ENCODE peak calls at places on chromosome 1, in six cellular contexts. L, J, E, A, V and Q are unnamed samples.

GRCh38 chr1:160083968-160084770 is 2.8 kb downstream of the KCNJ9 start:
- DNase-seq in L (peak; percentile 46), J (peak; percentile 82), E (peak; percentile 80), A (peak; percentile 87), V (no peak), Q (peak; percentile 72)

GRCh38 chr1:213053455-213053854 is 2.4 kb downstream of the RPS6KC1 start:
- DNase-seq in L (no peak), J (no peak), E (no peak), A (no peak), V (no peak), Q (no peak)

GRCh38 chr1:185156321-185156853 is 366 bp downstream of the TRMT1L start:
- DNase-seq in L (peak; percentile 60), J (peak; percentile 88), E (peak; percentile 48), A (no peak), V (no peak), Q (no peak)

GRCh38 chr1:245874942-245875580 is 632.0 kb downstream of the SMYD3 start:
- DNase-seq in L (peak; percentile 97), J (no peak), E (no peak), A (peak; percentile 93), V (no peak), Q (no peak)

GRCh38 chr1:202316186-202316585 is 25.6 kb downstream of the UBE2T start:
- DNase-seq in L (no peak), J (no peak), E (no peak), A (no peak), V (peak; percentile 10), Q (no peak)

GRCh38 chr1:19009126-19009881 is 52.8 kb upstream of the IFFO2 start:
- DNase-seq in L (peak; percentile 16), J (no peak), E (no peak), A (no peak), V (no peak), Q (no peak)

GRCh38 chr1:155219592-155220031 is 11.1 kb downstream of the MTX1 start:
- DNase-seq in L (no peak), J (no peak), E (peak; percentile 41), A (peak; percentile 50), V (no peak), Q (no peak)

GRCh38 chr1:44798481-44799365 is 1.5 kb upstream of the PLK3 start:
- DNase-seq in L (no peak), J (peak; percentile 65), E (no peak), A (no peak), V (peak; percentile 69), Q (no peak)

GRCh38 chr1:147654511-147654910 is 15.8 kb downstream of the ACP6 start:
- DNase-seq in L (no peak), J (no peak), E (no peak), A (no peak), V (no peak), Q (no peak)

GRCh38 chr1:3680488-3681230 is 28.3 kb downstream of the TP73 start:
- DNase-seq in L (no peak), J (no peak), E (no peak), A (no peak), V (no peak), Q (no peak)

GRCh38 chr1:19087737-19088594 is 122.1 kb downstream of the UBR4 start:
- DNase-seq in L (no peak), J (peak; percentile 49), E (no peak), A (no peak), V (peak; percentile 43), Q (no peak)

GRCh38 chr1:205775717-205776056 is 405 bp upstream of the RAB29 start:
- DNase-seq in L (peak; percentile 53), J (no peak), E (no peak), A (no peak), V (no peak), Q (no peak)

GRCh38 chr1:150507912-150508864 is at the start of gene ECM1:
- DNase-seq in L (peak; percentile 92), J (peak; percentile 80), E (no peak), A (peak; percentile 64), V (peak; percentile 76), Q (no peak)

GRCh38 chr1:5140136-5140535 is 485.7 kb downstream of the AJAP1 start:
- DNase-seq in L (no peak), J (no peak), E (no peak), A (no peak), V (no peak), Q (no peak)

GRCh38 chr1:116172666-116173065 is 61.5 kb downstream of the MAB21L3 start:
- DNase-seq in L (no peak), J (no peak), E (no peak), A (no peak), V (no peak), Q (no peak)

GRCh38 chr1:209839875-209840491 is 12.2 kb downstream of the UTP25 start:
- DNase-seq in L (peak; percentile 94), J (no peak), E (no peak), A (peak; percentile 68), V (no peak), Q (no peak)

GRCh38 chr1:67843335-67843734 is 10.1 kb upstream of the GNG12 start:
- DNase-seq in L (no peak), J (no peak), E (no peak), A (no peak), V (no peak), Q (no peak)

GRCh38 chr1:11180342-11180744 is 8.8 kb upstream of the ANGPTL7 start:
- DNase-seq in L (peak; percentile 83), J (no peak), E (no peak), A (no peak), V (no peak), Q (no peak)

GRCh38 chr1:111706921-111707320 is 32.3 kb downstream of the INKA2 start:
- DNase-seq in L (no peak), J (no peak), E (no peak), A (no peak), V (no peak), Q (no peak)

GRCh38 chr1:220189750-220190347 is 82.4 kb downstream of the RAB3GAP2 start:
- DNase-seq in L (peak; percentile 61), J (no peak), E (peak; percentile 27), A (peak; percentile 15), V (no peak), Q (no peak)

GRCh38 chr1:52669696-52670095 is 28.5 kb downstream of the COA7 start:
- DNase-seq in L (peak; percentile 78), J (no peak), E (no peak), A (no peak), V (no peak), Q (no peak)

GRCh38 chr1:206873603-206874188 is 8.3 kb downstream of the IL20 start:
- DNase-seq in L (no peak), J (no peak), E (no peak), A (no peak), V (no peak), Q (no peak)

GRCh38 chr1:206867261-206867660 is 1.8 kb downstream of the IL20 start:
- DNase-seq in L (no peak), J (no peak), E (no peak), A (no peak), V (no peak), Q (no peak)

GRCh38 chr1:206867716-206868115 is 2.3 kb downstream of the IL20 start:
- DNase-seq in L (peak; percentile 68), J (no peak), E (no peak), A (no peak), V (no peak), Q (no peak)

GRCh38 chr1:206875752-206876380 is 10.4 kb downstream of the IL20 start:
- DNase-seq in L (no peak), J (no peak), E (no peak), A (no peak), V (no peak), Q (no peak)

DNA sequence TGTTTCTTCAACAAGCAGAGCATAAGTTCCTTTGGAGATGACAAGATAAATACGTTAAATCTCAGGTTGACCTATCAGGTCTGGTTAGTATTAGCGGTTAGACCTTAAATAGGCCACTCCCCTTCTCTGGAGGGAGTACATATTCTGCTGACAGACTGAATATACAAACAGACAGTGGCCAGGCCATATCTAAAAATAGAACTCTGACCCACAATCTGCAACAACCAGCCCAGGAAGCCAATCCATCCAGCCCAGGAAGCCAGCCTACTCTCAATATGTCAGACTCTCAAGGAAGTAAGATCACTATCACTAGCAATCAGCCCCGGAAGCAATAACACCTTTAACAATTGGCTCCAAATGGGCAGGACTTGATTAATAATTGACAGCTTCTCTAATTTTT is 6.7 kb downstream of the IL20 start:
- DNase-seq in L (no peak), J (no peak), E (no peak), A (no peak), V (no peak), Q (no peak)
- H3K27me3 ChIP-seq in L (no peaks in the 10 kb centered on the region), J (no peaks in the 10 kb centered on the region), E (peaks cover 15% of the 10 kb centered on the region), A (peaks cover 12% of the 10 kb centered on the region), V (no peaks in the 10 kb centered on the region), Q (peaks cover 2% of the 10 kb centered on the region)

GRCh38 chr1:247037483-247038320 is 29.8 kb upstream of the ZNF695 start:
- DNase-seq in L (no peak), J (no peak), E (no peak), A (no peak), V (no peak), Q (no peak)
- H3K9me3 ChIP-seq in L (peaks cover 3% of the 10 kb centered on the region), J (peaks cover 12% of the 10 kb centered on the region), E (peaks cover 81% of the 10 kb centered on the region), A (peaks cover 54% of the 10 kb centered on the region), V (no peaks in the 10 kb centered on the region), Q (peaks cover 7% of the 10 kb centered on the region)

DNA sequence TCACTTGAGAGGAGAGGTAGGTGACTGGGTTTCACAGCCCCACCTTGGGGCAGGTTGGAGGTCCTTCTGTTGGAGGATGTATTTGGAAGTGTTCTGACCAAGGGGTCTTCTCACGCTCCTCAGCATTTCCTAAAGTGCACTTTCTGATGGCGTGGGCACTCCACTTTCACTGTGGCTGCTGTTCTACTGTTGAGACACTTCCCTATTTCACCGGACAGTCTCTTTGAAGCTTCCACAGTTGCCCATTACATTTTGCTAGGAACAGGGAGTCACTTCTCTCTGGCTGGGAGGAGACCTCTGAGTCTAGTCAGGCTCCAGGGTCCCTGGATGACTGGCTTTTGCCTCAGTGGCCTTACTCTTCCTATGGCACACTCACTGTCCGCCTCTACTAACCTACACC is 180.0 kb upstream of the LMO4 start:
- DNase-seq in L (no peak), J (no peak), E (no peak), A (no peak), V (no peak), Q (no peak)
- H3K27me3 ChIP-seq in L (no peaks in the 10 kb centered on the region), J (no peaks in the 10 kb centered on the region), E (peaks cover 9% of the 10 kb centered on the region), A (no peaks in the 10 kb centered on the region), V (no peaks in the 10 kb centered on the region), Q (no peaks in the 10 kb centered on the region)

GRCh38 chr1:106681939-106682522 is 374.4 kb upstream of the PRMT6 start:
- DNase-seq in L (no peak), J (no peak), E (no peak), A (no peak), V (no peak), Q (no peak)

GRCh38 chr1:106678661-106679060 is 377.8 kb upstream of the PRMT6 start:
- DNase-seq in L (peak; percentile 69), J (no peak), E (no peak), A (no peak), V (no peak), Q (no peak)

GRCh38 chr1:106677181-106677580 is 379.3 kb upstream of the PRMT6 start:
- DNase-seq in L (no peak), J (no peak), E (no peak), A (no peak), V (no peak), Q (no peak)

GRCh38 chr1:106677721-106678120 is 378.8 kb upstream of the PRMT6 start:
- DNase-seq in L (no peak), J (no peak), E (no peak), A (no peak), V (no peak), Q (no peak)

DNA sequence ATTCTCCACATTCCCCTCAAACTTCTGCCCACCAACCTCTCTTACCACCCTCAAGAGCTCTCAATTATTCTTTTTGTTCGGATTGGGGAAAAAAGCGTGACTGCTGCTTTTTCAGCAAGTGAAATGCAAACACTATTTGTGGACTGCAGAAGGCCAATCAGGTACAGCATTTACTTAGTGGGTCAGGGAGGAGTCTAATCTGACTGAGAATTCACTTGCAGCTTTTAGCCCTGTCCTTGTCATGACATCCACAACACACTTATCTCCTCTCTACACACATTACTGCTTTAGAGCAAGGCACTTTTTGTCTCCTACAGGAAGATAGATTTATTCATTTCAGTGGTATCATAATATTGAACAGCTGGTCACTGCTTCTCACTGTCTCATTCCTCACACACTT is 375.6 kb upstream of the PRMT6 start:
- DNase-seq in L (no peak), J (no peak), E (no peak), A (no peak), V (no peak), Q (no peak)
- H3K9me3 ChIP-seq in L (no peaks in the 10 kb centered on the region), J (peaks cover 2% of the 10 kb centered on the region), E (no peaks in the 10 kb centered on the region), A (no peaks in the 10 kb centered on the region), V (no peaks in the 10 kb centered on the region), Q (no peaks in the 10 kb centered on the region)